ENCODE peak calls at places on chromosomes 11 and 22, in ten cellular contexts. One of them, this sample, is unnamed.

GRCh38 chr22:50010676-50011446 is 1.7 kb downstream of the IL17REL start:
- DNase-seq in neuronal stem cell: no peak
- DNase-seq in psoas muscle: no peak
- DNase-seq in cardiac muscle cell: no peak
- DNase-seq in endothelial cell of umbilical vein: no peak
- DNase-seq in A549: no peak
- DNase-seq in neural progenitor cell: no peak
- DNase-seq in GM23338: no peak
- DNase-seq in naive thymus-derived CD4-positive, alpha-beta T cell: peak; percentile 49
- DNase-seq in OCI-LY7: no peak
- DNase-seq in this sample: peak; percentile 39

GRCh38 chr11:95134491-95134890 is 44.8 kb downstream of the ENDOD1 start:
- DNase-seq in OCI-LY7: no peak
- DNase-seq in neural progenitor cell: no peak
- DNase-seq in endothelial cell of umbilical vein: no peak
- DNase-seq in A549: peak; percentile 30
- DNase-seq in cardiac muscle cell: no peak
- DNase-seq in naive thymus-derived CD4-positive, alpha-beta T cell: no peak
- DNase-seq in GM23338: no peak
- DNase-seq in neuronal stem cell: no peak
- DNase-seq in psoas muscle: peak; percentile 29
- DNase-seq in this sample: no peak

GRCh38 chr22:31081963-31082605 is 966 bp downstream of the SMTN start:
- DNase-seq in A549: no peak
- DNase-seq in cardiac muscle cell: no peak
- DNase-seq in neuronal stem cell: no peak
- DNase-seq in neural progenitor cell: no peak
- DNase-seq in GM23338: no peak
- DNase-seq in psoas muscle: peak; percentile 12
- DNase-seq in endothelial cell of umbilical vein: peak; percentile 69
- DNase-seq in OCI-LY7: no peak
- DNase-seq in naive thymus-derived CD4-positive, alpha-beta T cell: no peak
- DNase-seq in this sample: no peak

GRCh38 chr11:65133724-65134123 is 595 bp downstream of the SYVN1 start:
- DNase-seq in GM23338: no peak
- DNase-seq in OCI-LY7: peak; percentile 50
- DNase-seq in psoas muscle: peak; percentile 69
- DNase-seq in A549: no peak
- DNase-seq in cardiac muscle cell: no peak
- DNase-seq in neuronal stem cell: no peak
- DNase-seq in endothelial cell of umbilical vein: peak; percentile 40
- DNase-seq in neural progenitor cell: no peak
- DNase-seq in naive thymus-derived CD4-positive, alpha-beta T cell: no peak
- DNase-seq in this sample: no peak

GRCh38 chr11:68551223-68551622 is 90.7 kb downstream of the PPP6R3 start:
- DNase-seq in endothelial cell of umbilical vein: no peak
- DNase-seq in A549: no peak
- DNase-seq in neuronal stem cell: no peak
- DNase-seq in psoas muscle: no peak
- DNase-seq in cardiac muscle cell: no peak
- DNase-seq in neural progenitor cell: no peak
- DNase-seq in naive thymus-derived CD4-positive, alpha-beta T cell: no peak
- DNase-seq in OCI-LY7: no peak
- DNase-seq in GM23338: no peak
- DNase-seq in this sample: no peak

GRCh38 chr11:34213366-34213765 is 107.9 kb downstream of the NAT10 start:
- DNase-seq in psoas muscle: no peak
- DNase-seq in GM23338: no peak
- DNase-seq in OCI-LY7: no peak
- DNase-seq in A549: peak; percentile 38
- DNase-seq in endothelial cell of umbilical vein: no peak
- DNase-seq in neural progenitor cell: no peak
- DNase-seq in neuronal stem cell: no peak
- DNase-seq in cardiac muscle cell: no peak
- DNase-seq in naive thymus-derived CD4-positive, alpha-beta T cell: no peak
- DNase-seq in this sample: no peak

GRCh38 chr11:103851166-103851651 is 185.2 kb upstream of the DDI1 start:
- DNase-seq in cardiac muscle cell: no peak
- DNase-seq in psoas muscle: no peak
- DNase-seq in neural progenitor cell: no peak
- DNase-seq in A549: no peak
- DNase-seq in endothelial cell of umbilical vein: no peak
- DNase-seq in neuronal stem cell: no peak
- DNase-seq in OCI-LY7: no peak
- DNase-seq in naive thymus-derived CD4-positive, alpha-beta T cell: no peak
- DNase-seq in GM23338: no peak
- DNase-seq in this sample: no peak

GRCh38 chr11:13287026-13287425 is 9.4 kb downstream of the BMAL1 start:
- DNase-seq in naive thymus-derived CD4-positive, alpha-beta T cell: peak; percentile 28
- DNase-seq in cardiac muscle cell: no peak
- DNase-seq in GM23338: no peak
- DNase-seq in endothelial cell of umbilical vein: no peak
- DNase-seq in OCI-LY7: no peak
- DNase-seq in A549: no peak
- DNase-seq in psoas muscle: no peak
- DNase-seq in neural progenitor cell: no peak
- DNase-seq in neuronal stem cell: no peak
- DNase-seq in this sample: peak; percentile 35

GRCh38 chr11:92453055-92453454 is 228.4 kb downstream of the FAT3 start:
- DNase-seq in neuronal stem cell: no peak
- DNase-seq in naive thymus-derived CD4-positive, alpha-beta T cell: no peak
- DNase-seq in psoas muscle: no peak
- DNase-seq in endothelial cell of umbilical vein: no peak
- DNase-seq in neural progenitor cell: no peak
- DNase-seq in cardiac muscle cell: no peak
- DNase-seq in A549: no peak
- DNase-seq in OCI-LY7: no peak
- DNase-seq in GM23338: no peak
- DNase-seq in this sample: no peak

DNA sequence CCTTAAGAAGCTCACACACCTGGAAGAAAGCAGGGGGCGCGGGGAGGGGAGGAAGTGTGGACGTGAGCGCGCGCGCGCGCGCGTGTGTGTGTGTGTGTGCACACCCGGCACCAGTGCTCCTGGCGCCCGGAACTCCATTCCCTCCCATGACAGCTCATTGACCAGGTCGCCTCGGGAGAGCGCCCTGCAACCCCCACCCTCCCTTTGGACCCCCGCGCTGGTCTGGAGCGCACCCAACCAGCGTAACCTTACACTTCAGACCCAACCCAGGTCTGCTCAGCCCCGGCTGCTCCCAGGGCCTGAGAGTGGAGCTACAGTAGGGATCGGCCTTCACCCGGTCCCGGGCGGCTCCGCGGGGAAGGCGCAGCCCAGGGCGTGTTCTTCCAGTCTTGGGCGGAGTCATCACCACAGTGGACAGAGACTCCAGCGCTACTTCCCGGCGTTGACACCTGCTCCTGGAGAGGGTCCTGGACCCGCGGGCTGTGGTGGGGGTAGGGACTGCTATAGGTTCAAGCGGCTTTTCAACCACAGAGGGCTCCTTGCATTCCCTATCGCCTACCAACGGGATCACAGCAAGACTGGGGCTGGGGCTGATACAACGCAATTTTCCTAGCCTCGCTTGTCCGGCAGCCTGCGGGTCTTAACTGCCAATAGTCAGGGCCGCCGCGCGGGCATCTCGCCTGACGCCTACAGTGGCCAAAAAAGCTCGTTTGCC is 1.4 kb downstream of the GALNT18 start:
- DNase-seq in naive thymus-derived CD4-positive, alpha-beta T cell: no peak
- DNase-seq in endothelial cell of umbilical vein: no peak
- DNase-seq in GM23338: peak; percentile 66
- DNase-seq in psoas muscle: peak; percentile 51
- DNase-seq in A549: peak; percentile 58
- DNase-seq in cardiac muscle cell: peak; percentile 48
- DNase-seq in neural progenitor cell: peak; percentile 67
- DNase-seq in OCI-LY7: no peak
- DNase-seq in neuronal stem cell: peak; percentile 44
- DNase-seq in this sample: no peak
- H3K27ac ChIP-seq in naive thymus-derived CD4-positive, alpha-beta T cell: no peak overlapping the region
- H3K27ac ChIP-seq in endothelial cell of umbilical vein: no peak overlapping the region
- H3K27ac ChIP-seq in GM23338: no peak overlapping the region
- H3K27ac ChIP-seq in psoas muscle: peak overlapping the region; percentile 72
- H3K27ac ChIP-seq in A549: peak overlapping the region; percentile 83
- H3K27ac ChIP-seq in cardiac muscle cell: no peak overlapping the region
- H3K27ac ChIP-seq in neural progenitor cell: no peak overlapping the region
- H3K27ac ChIP-seq in OCI-LY7: no peak overlapping the region
- H3K27ac ChIP-seq in neuronal stem cell: no peak overlapping the region
- H3K27ac ChIP-seq in this sample: no peak overlapping the region

GRCh38 chr11:74719011-74719410 is 12.2 kb downstream of the CHRDL2 start:
- DNase-seq in A549: no peak
- DNase-seq in endothelial cell of umbilical vein: no peak
- DNase-seq in psoas muscle: no peak
- DNase-seq in naive thymus-derived CD4-positive, alpha-beta T cell: no peak
- DNase-seq in neuronal stem cell: no peak
- DNase-seq in cardiac muscle cell: no peak
- DNase-seq in GM23338: no peak
- DNase-seq in OCI-LY7: no peak
- DNase-seq in neural progenitor cell: no peak
- DNase-seq in this sample: no peak
- H3K27ac ChIP-seq in A549: no peak overlapping the region
- H3K27ac ChIP-seq in endothelial cell of umbilical vein: no peak overlapping the region
- H3K27ac ChIP-seq in psoas muscle: no peak overlapping the region
- H3K27ac ChIP-seq in naive thymus-derived CD4-positive, alpha-beta T cell: no peak overlapping the region
- H3K27ac ChIP-seq in neuronal stem cell: no peak overlapping the region
- H3K27ac ChIP-seq in cardiac muscle cell: no peak overlapping the region
- H3K27ac ChIP-seq in GM23338: no peak overlapping the region
- H3K27ac ChIP-seq in OCI-LY7: no peak overlapping the region
- H3K27ac ChIP-seq in neural progenitor cell: no peak overlapping the region
- H3K27ac ChIP-seq in this sample: no peak overlapping the region

DNA sequence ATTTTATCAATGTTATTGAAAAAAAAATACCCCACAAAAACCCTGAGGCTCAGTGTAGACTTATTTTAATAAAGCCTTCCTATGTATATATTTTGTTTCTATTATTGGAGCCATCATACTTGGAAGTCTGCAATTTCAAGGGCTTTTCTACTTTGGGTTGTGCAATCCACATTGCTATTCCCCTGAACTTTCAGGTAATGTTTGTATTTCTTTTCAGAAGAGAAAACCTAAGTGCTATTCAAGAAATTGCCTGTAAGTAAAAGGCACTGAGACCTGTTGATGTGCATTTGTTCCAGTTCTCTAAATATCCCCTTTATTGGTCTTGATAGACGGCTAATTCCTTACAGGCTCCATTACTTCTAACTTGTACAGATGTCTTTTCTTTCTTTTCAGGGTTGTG is 280.7 kb upstream of the RAG2 start:
- DNase-seq in OCI-LY7: no peak
- DNase-seq in naive thymus-derived CD4-positive, alpha-beta T cell: no peak
- DNase-seq in A549: no peak
- DNase-seq in neural progenitor cell: no peak
- DNase-seq in GM23338: no peak
- DNase-seq in psoas muscle: no peak
- DNase-seq in neuronal stem cell: no peak
- DNase-seq in endothelial cell of umbilical vein: no peak
- DNase-seq in cardiac muscle cell: no peak
- DNase-seq in this sample: no peak
- H3K27ac ChIP-seq in OCI-LY7: no peak overlapping the region
- H3K27ac ChIP-seq in naive thymus-derived CD4-positive, alpha-beta T cell: no peak overlapping the region
- H3K27ac ChIP-seq in A549: no peak overlapping the region
- H3K27ac ChIP-seq in neural progenitor cell: no peak overlapping the region
- H3K27ac ChIP-seq in GM23338: no peak overlapping the region
- H3K27ac ChIP-seq in psoas muscle: no peak overlapping the region
- H3K27ac ChIP-seq in neuronal stem cell: no peak overlapping the region
- H3K27ac ChIP-seq in endothelial cell of umbilical vein: no peak overlapping the region
- H3K27ac ChIP-seq in cardiac muscle cell: no peak overlapping the region
- H3K27ac ChIP-seq in this sample: no peak overlapping the region

GRCh38 chr11:10450451-10451398 is 4.3 kb upstream of the AMPD3 start:
- DNase-seq in neuronal stem cell: peak; percentile 40
- DNase-seq in OCI-LY7: no peak
- DNase-seq in naive thymus-derived CD4-positive, alpha-beta T cell: peak; percentile 62
- DNase-seq in endothelial cell of umbilical vein: no peak
- DNase-seq in GM23338: peak; percentile 90
- DNase-seq in neural progenitor cell: peak; percentile 72
- DNase-seq in psoas muscle: peak; percentile 41
- DNase-seq in A549: peak; percentile 19
- DNase-seq in cardiac muscle cell: peak; percentile 50
- DNase-seq in this sample: peak; percentile 79

GRCh38 chr11:10454506-10454901 is 560 bp upstream of the AMPD3 start:
- DNase-seq in OCI-LY7: no peak
- DNase-seq in GM23338: no peak
- DNase-seq in neural progenitor cell: no peak
- DNase-seq in cardiac muscle cell: no peak
- DNase-seq in endothelial cell of umbilical vein: no peak
- DNase-seq in naive thymus-derived CD4-positive, alpha-beta T cell: no peak
- DNase-seq in neuronal stem cell: no peak
- DNase-seq in A549: no peak
- DNase-seq in psoas muscle: no peak
- DNase-seq in this sample: no peak

GRCh38 chr11:10452211-10452767 is 2.8 kb upstream of the AMPD3 start:
- DNase-seq in naive thymus-derived CD4-positive, alpha-beta T cell: no peak
- DNase-seq in OCI-LY7: no peak
- DNase-seq in A549: no peak
- DNase-seq in psoas muscle: no peak
- DNase-seq in GM23338: no peak
- DNase-seq in endothelial cell of umbilical vein: no peak
- DNase-seq in neuronal stem cell: no peak
- DNase-seq in neural progenitor cell: no peak
- DNase-seq in cardiac muscle cell: no peak
- DNase-seq in this sample: no peak

GRCh38 chr11:10453261-10453660 is 1.8 kb upstream of the AMPD3 start:
- DNase-seq in naive thymus-derived CD4-positive, alpha-beta T cell: no peak
- DNase-seq in psoas muscle: no peak
- DNase-seq in endothelial cell of umbilical vein: no peak
- DNase-seq in neuronal stem cell: no peak
- DNase-seq in cardiac muscle cell: no peak
- DNase-seq in A549: no peak
- DNase-seq in GM23338: no peak
- DNase-seq in OCI-LY7: no peak
- DNase-seq in neural progenitor cell: no peak
- DNase-seq in this sample: no peak

DNA sequence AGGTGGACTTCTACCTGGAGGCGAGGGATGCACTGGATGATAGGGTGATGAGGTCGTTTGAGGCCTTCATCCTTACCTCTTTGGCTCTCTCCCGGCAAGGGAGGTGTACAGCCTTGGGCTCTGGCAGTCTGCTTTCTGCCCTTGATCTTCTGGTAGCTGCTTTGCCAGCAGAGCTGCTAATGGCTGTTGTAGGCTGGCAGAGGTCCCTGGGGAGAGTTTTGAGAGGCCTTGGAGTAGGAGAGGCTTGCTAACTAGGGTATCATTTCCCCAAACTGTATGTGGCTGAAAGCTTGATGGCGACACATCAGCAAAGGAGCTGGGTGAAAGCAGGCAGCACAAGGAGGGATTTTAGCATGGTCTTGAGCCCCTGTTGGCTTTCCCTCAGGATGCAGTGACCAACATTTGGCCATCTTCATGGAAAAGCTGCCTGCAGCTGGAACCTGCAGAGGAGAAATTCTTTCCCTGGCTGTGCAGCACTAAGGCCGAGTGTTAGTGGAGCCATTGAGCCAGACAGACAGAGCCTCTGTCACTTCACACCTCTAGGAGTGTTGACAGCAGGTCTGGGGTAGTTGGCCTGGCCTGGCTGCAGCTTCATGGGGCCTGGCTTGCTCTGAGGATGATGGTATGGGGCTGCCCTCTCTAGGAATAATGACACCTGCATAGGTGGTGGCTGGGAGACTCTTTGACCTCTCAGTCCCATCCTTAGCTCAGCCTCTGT is 3.5 kb upstream of the AMPD3 start:
- DNase-seq in GM23338: no peak
- DNase-seq in A549: no peak
- DNase-seq in naive thymus-derived CD4-positive, alpha-beta T cell: no peak
- DNase-seq in OCI-LY7: peak; percentile 23
- DNase-seq in psoas muscle: no peak
- DNase-seq in neural progenitor cell: no peak
- DNase-seq in neuronal stem cell: no peak
- DNase-seq in endothelial cell of umbilical vein: no peak
- DNase-seq in cardiac muscle cell: peak; percentile 72
- DNase-seq in this sample: no peak
- H3K27ac ChIP-seq in GM23338: no peak overlapping the region
- H3K27ac ChIP-seq in A549: no peak overlapping the region
- H3K27ac ChIP-seq in naive thymus-derived CD4-positive, alpha-beta T cell: peak overlapping the region; percentile 84
- H3K27ac ChIP-seq in OCI-LY7: no peak overlapping the region
- H3K27ac ChIP-seq in psoas muscle: peak overlapping the region; percentile 19
- H3K27ac ChIP-seq in neural progenitor cell: no peak overlapping the region
- H3K27ac ChIP-seq in neuronal stem cell: no peak overlapping the region
- H3K27ac ChIP-seq in endothelial cell of umbilical vein: no peak overlapping the region
- H3K27ac ChIP-seq in cardiac muscle cell: no peak overlapping the region
- H3K27ac ChIP-seq in this sample: peak overlapping the region; percentile 44